ENCODE peak calls at places on chromosomes 12 and 14, in five cellular contexts. Q, Z, A, T and J are unnamed samples.

GRCh38 chr14:35533357-35534129 is 421 bp upstream of the INSM2 start:
- DNase-seq in Q (peak), Z (peak), A (peak), T (peak), J (peak)

GRCh38 chr12:79691299-79692248 is 810 bp upstream of the PAWR start:
- DNase-seq in Q (peak), Z (no peak), A (no peak), T (peak), J (no peak)

GRCh38 chr12:104896146-104896545 is 61.9 kb downstream of the SLC41A2 start:
- DNase-seq in Q (no peak), Z (no peak), A (no peak), T (no peak), J (no peak)

GRCh38 chr14:76617440-76617839 is 143.8 kb upstream of the VASH1 start:
- DNase-seq in Q (no peak), Z (no peak), A (no peak), T (no peak), J (no peak)

GRCh38 chr12:132446535-132447326 is 43.2 kb upstream of the FBRSL1 start:
- DNase-seq in Q (no peak), Z (no peak), A (no peak), T (no peak), J (peak)

GRCh38 chr14:69013943-69014782 is 35.1 kb upstream of the ACTN1 start:
- DNase-seq in Q (peak), Z (peak), A (no peak), T (peak), J (no peak)

GRCh38 chr14:96245710-96246534 is 10.1 kb upstream of the BDKRB1 start:
- DNase-seq in Q (peak), Z (no peak), A (no peak), T (no peak), J (no peak)

GRCh38 chr12:22029991-22030390 is 16.0 kb upstream of the CMAS start:
- DNase-seq in Q (no peak), Z (no peak), A (no peak), T (no peak), J (no peak)

GRCh38 chr12:100927825-100928224 is 133.2 kb downstream of the ANO4 start:
- DNase-seq in Q (peak), Z (no peak), A (no peak), T (peak), J (no peak)

GRCh38 chr14:52351561-52352491 is 37.7 kb downstream of the PTGER2 start:
- DNase-seq in Q (peak), Z (no peak), A (no peak), T (peak), J (no peak)

GRCh38 chr12:23049180-23049579 is 424.2 kb downstream of the ETNK1 start:
- DNase-seq in Q (peak), Z (no peak), A (peak), T (peak), J (no peak)

GRCh38 chr14:99034711-99035171 is 237.3 kb downstream of the BCL11B start:
- DNase-seq in Q (no peak), Z (no peak), A (no peak), T (no peak), J (no peak)
- H3K27ac ChIP-seq in Q (no peak), Z (no peak), A (no peak), T (no peak), J (no peak)

DNA sequence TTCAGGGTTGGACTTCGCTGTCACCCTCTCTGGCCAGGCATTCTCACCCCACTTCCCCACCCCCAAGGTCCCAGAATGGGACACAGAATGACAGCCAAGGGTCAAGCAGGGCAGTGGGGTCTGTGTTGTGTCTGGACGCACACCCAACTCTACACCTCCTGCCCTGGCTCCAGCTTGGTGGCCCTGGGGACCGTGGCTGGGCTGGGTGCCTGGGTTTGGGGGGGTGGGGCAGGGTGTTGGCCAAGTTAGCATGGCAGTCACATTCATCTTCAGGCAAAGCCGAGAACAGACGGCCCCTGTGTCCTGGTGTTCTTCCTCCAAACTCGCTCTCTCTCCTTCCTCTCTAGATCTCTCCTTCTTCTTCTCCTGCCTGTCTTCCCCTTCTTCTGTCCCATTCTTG is 5.6 kb downstream of the LRP1 start:
- DNase-seq in Q (no peak), Z (peak), A (no peak), T (no peak), J (no peak)
- H3K4me3 ChIP-seq in Q (no peak), Z (no peak), A (no peak), T (no peak), J (no peak)

DNA sequence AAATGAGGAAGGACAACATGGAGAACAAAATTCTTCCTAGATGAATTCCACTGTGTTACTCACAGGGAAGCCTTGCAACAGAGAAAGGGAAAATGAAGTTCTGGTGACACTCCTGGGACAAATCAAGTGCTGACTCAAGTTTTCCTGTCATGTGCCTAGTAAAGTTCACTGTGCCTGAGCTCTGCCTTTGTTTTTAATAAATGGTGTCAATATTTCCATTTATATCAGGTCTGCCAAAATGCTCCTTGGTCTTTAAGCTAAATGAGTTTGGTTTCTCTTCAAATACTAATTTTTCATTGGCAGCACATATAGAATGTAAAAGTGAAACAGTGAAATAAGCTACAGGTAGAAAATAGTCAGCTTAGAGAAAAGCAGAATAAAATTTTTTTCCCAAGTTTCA is 33.0 kb downstream of the HIGD1C start:
- DNase-seq in Q (peak), Z (no peak), A (no peak), T (peak), J (no peak)
- TF ChIP-seq CTCF in Q (no peak), Z (no peak), A (no peak), T (no peak), J (no peak)

GRCh38 chr14:94114589-94115067 is 4.1 kb downstream of the IFI27 start:
- DNase-seq in Q (no peak), Z (no peak), A (no peak), T (no peak), J (no peak)
- H3K27ac ChIP-seq in Q (no peak), Z (peak), A (no peak), T (no peak), J (no peak)